ENCODE peak calls at places on chromosomes 7 and 10, in four cellular contexts. Q, T, U and H are unnamed samples.
A peak's percentile ranks its signal among the peaks of the same experiment; 100 is the strongest.

GRCh38 chr10:3471927-3472704 is 299.5 kb upstream of the PITRM1 start:
- DNase-seq in Q (peak; percentile 33), T (peak; percentile 80), U (no peak), H (no peak)

GRCh38 chr7:151705744-151706567 is 171.0 kb downstream of the PRKAG2 start:
- DNase-seq in Q (peak; percentile 32), T (no peak), U (peak; percentile 81), H (no peak)

GRCh38 chr7:1081931-1082401 is 5.9 kb upstream of the GPER1 start:
- DNase-seq in Q (no peak), T (no peak), U (no peak), H (no peak)

GRCh38 chr7:8277394-8277982 is 15.5 kb upstream of the ICA1 start:
- DNase-seq in Q (no peak), T (no peak), U (peak; percentile 9), H (no peak)

GRCh38 chr7:156927571-156928405 is 21.7 kb upstream of the NOM1 start:
- DNase-seq in Q (no peak), T (no peak), U (no peak), H (no peak)

GRCh38 chr7:98123073-98123696 is 16.5 kb downstream of the LMTK2 start:
- DNase-seq in Q (no peak), T (no peak), U (no peak), H (no peak)

GRCh38 chr7:31811650-31812461 is 124.8 kb downstream of the PPP1R17 start:
- DNase-seq in Q (no peak), T (peak; percentile 65), U (no peak), H (no peak)

GRCh38 chr7:37284805-37285211 is 163.9 kb downstream of the ELMO1 start:
- DNase-seq in Q (peak; percentile 62), T (peak; percentile 69), U (peak; percentile 29), H (peak; percentile 92)

GRCh38 chr10:72888151-72888638 is 5.3 kb upstream of the OIT3 start:
- DNase-seq in Q (no peak), T (no peak), U (no peak), H (no peak)

GRCh38 chr7:5507026-5507425 is 83.4 kb upstream of the TNRC18 start:
- DNase-seq in Q (no peak), T (no peak), U (no peak), H (no peak)

GRCh38 chr10:70672993-70673928 is 955 bp downstream of the ADAMTS14 start:
- DNase-seq in Q (no peak), T (no peak), U (peak; percentile 25), H (no peak)

GRCh38 chr7:124152859-124153692 is 120.2 kb upstream of the TMEM229A start:
- DNase-seq in Q (no peak), T (no peak), U (peak; percentile 1), H (no peak)
- TF ChIP-seq CTCF in Q (no peak), T (no peak), U (peak; percentile 11), H (no peak)

DNA sequence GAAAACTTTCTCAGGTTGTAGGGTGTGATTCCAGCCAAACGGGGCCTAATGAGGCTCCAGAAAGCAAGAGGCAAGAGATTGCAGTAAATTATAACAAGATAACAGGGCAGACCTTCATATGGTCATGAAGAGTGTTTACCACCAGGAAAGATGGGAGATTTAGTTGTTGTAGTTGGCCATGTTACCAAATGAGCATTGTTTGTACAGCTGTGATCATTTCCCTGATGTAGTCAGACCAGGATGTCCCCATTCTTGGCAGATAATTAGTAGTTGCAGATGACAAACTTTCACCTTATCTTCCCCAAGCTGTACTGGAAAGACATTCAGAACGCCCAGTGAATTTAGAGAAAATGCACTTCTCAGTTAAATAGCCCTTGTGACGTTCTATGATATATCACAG is 630.8 kb downstream of the ANKRD7 start:
- DNase-seq in Q (no peak), T (no peak), U (no peak), H (no peak)
- TF ChIP-seq EP300 in Q (no peak), T (no peak), U (no peak), H (no peak)

DNA sequence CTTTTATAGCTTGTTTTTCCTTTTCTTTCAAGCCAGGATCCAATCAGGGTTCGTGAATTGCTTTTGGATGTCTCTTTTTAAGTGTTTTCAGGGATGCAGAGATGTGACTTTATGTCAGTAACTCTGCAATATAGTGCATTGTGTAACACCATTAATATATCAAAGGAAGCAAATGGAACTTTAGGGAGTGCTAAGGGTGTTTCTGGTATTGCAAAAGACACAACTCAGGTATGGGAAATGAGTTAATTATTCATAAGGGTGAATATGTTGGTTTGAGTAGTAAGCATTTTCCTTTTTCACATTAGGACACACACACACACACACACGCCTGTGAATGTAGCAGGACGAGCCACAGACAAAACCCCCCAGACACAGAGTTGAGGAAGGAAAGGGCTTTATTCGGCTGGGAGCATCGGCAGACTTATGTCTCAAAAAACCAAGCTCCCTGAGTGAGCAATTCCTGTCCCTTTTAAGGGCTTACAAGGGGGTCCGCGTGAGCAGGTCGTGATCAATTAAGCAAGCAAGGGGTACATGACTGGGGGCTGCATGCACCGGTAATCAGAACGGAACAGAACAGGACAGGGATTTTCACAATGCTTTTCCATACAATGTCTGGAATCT is 31.8 kb upstream of the GSDME start:
- DNase-seq in Q (no peak), T (no peak), U (no peak), H (no peak)
- TF ChIP-seq CTCF in Q (no peak), T (no peak), U (no peak), H (no peak)

GRCh38 chr10:90968448-90969086 is 47.7 kb upstream of the ANKRD1 start:
- DNase-seq in Q (no peak), T (no peak), U (no peak), H (no peak)
- TF ChIP-seq EP300 in Q (no peak), T (no peak), U (no peak), H (no peak)

GRCh38 chr7:140982508-140982907 is 32.2 kb downstream of the MRPS33 start:
- DNase-seq in Q (no peak), T (no peak), U (no peak), H (no peak)

GRCh38 chr7:140989068-140989467 is 25.7 kb downstream of the MRPS33 start:
- DNase-seq in Q (no peak), T (no peak), U (no peak), H (no peak)

DNA sequence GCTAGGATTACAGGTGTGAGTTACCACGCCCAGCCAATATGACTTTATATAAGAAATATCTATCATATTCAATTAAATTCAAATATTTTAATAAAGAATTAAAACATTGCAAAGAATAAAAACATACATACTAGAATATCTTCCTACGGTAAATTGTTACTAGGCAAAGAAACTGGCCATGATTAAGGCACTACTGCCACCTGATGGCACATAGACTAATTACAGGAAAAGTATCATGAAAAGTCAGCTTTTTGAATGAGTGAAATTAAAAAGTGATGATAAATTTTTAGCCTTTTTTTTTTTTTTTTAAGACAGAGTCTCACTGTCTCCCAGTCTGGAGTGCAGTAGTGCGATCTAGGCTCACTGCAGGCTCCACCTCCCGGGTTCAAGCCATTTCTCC is 30.9 kb downstream of the MRPS33 start:
- DNase-seq in Q (no peak), T (no peak), U (no peak), H (no peak)
- TF ChIP-seq CTCF in Q (peak; percentile 19), T (no peak), U (peak; percentile 31), H (no peak)